ENCODE peak calls at places on chromosomes 2 and 18, in nine cellular contexts. K is fibroblast of mammary gland, O is fibroblast of villous mesenchyme, F is A549, N is A673, V is GM12865, R is OCI-LY7, D is body of pancreas, L is retinal pigment epithelial cell. J is an unnamed sample.

GRCh38 chr2:68292108-68292710 is 27.5 kb downstream of the CNRIP1 start:
- DNase-seq in K (peak), O (peak), F (peak), N (peak), V (peak), R (peak), D (peak), L (no peak), J (peak)

GRCh38 chr2:240672701-240673190 is 9.9 kb downstream of the AQP12B start:
- DNase-seq in K (no peak), O (no peak), F (no peak), N (no peak), V (no peak), R (no peak), D (no peak), L (no peak), J (no peak)

GRCh38 chr18:39487932-39488331 is 1922.3 kb upstream of the CELF4 start:
- DNase-seq in K (no peak), O (no peak), F (no peak), N (no peak), V (no peak), R (no peak), D (no peak), L (no peak), J (no peak)

GRCh38 chr2:69741281-69742169 is at the start of gene ANXA4:
- DNase-seq in K (peak), O (peak), F (peak), N (peak), V (peak), R (peak), D (peak), L (peak), J (peak)

GRCh38 chr2:176464886-176465564 is 195.8 kb downstream of the MTX2 start:
- DNase-seq in K (no peak), O (no peak), F (no peak), N (peak), V (peak), R (no peak), D (no peak), L (no peak), J (no peak)

GRCh38 chr2:177740718-177741117 is 331.9 kb downstream of the PDE11A start:
- DNase-seq in K (peak), O (peak), F (no peak), N (no peak), V (no peak), R (no peak), D (no peak), L (no peak), J (no peak)

GRCh38 chr2:70981866-70982810 is 3.7 kb downstream of the ANKRD53 start:
- DNase-seq in K (no peak), O (no peak), F (no peak), N (no peak), V (no peak), R (no peak), D (no peak), L (no peak), J (no peak)

GRCh38 chr18:50973367-50974126 is 5.7 kb downstream of the ELAC1 start:
- DNase-seq in K (peak), O (peak), F (peak), N (no peak), V (no peak), R (no peak), D (peak), L (peak), J (no peak)

GRCh38 chr2:138432971-138433370 is 68.6 kb upstream of the SPOPL start:
- DNase-seq in K (peak), O (no peak), F (no peak), N (no peak), V (peak), R (no peak), D (no peak), L (no peak), J (no peak)

GRCh38 chr2:138622606-138623005 is 121.0 kb downstream of the SPOPL start:
- DNase-seq in K (no peak), O (no peak), F (no peak), N (no peak), V (no peak), R (no peak), D (no peak), L (no peak), J (no peak)

GRCh38 chr18:34280653-34281052 is 55.9 kb upstream of the NOL4 start:
- DNase-seq in K (no peak), O (no peak), F (no peak), N (no peak), V (no peak), R (no peak), D (no peak), L (no peak), J (no peak)

GRCh38 chr2:207491086-207491485 is 38.7 kb upstream of the CREB1 start:
- DNase-seq in K (no peak), O (peak), F (no peak), N (no peak), V (no peak), R (no peak), D (no peak), L (no peak), J (no peak)

GRCh38 chr18:53944721-53945120 is 279.7 kb downstream of the MBD2 start:
- DNase-seq in K (peak), O (no peak), F (peak), N (no peak), V (peak), R (no peak), D (no peak), L (no peak), J (peak)

GRCh38 chr2:49770919-49771318 is 616.6 kb upstream of the FSHR start:
- DNase-seq in K (peak), O (no peak), F (peak), N (peak), V (peak), R (no peak), D (peak), L (peak), J (no peak)

GRCh38 chr18:13680612-13681011 is 45.7 kb downstream of the FAM210A start:
- DNase-seq in K (peak), O (peak), F (peak), N (no peak), V (peak), R (no peak), D (no peak), L (no peak), J (no peak)

GRCh38 chr2:196516541-196516940 is 123.0 kb upstream of the CCDC150 start:
- DNase-seq in K (peak), O (no peak), F (no peak), N (no peak), V (no peak), R (no peak), D (no peak), L (no peak), J (no peak)

GRCh38 chr2:230712443-230713330 is at the start of gene CAB39:
- DNase-seq in K (peak), O (peak), F (peak), N (peak), V (peak), R (peak), D (peak), L (peak), J (peak)

GRCh38 chr18:50096766-50097435 is 98.0 kb downstream of the MYO5B start:
- DNase-seq in K (no peak), O (no peak), F (no peak), N (no peak), V (no peak), R (no peak), D (peak), L (no peak), J (no peak)

GRCh38 chr18:31819106-31819924 is 58.6 kb upstream of the SLC25A52 start:
- DNase-seq in K (peak), O (peak), F (peak), N (peak), V (peak), R (peak), D (no peak), L (peak), J (no peak)

GRCh38 chr2:17479875-17480274 is 38.4 kb downstream of the RAD51AP2 start:
- DNase-seq in K (peak), O (peak), F (no peak), N (no peak), V (no peak), R (no peak), D (no peak), L (peak), J (no peak)

GRCh38 chr2:176652300-176653182 is 383.3 kb downstream of the MTX2 start:
- DNase-seq in K (peak), O (peak), F (peak), N (peak), V (peak), R (peak), D (peak), L (no peak), J (no peak)

GRCh38 chr2:215352602-215353001 is 40.7 kb downstream of the ATIC start:
- DNase-seq in K (no peak), O (no peak), F (no peak), N (no peak), V (no peak), R (no peak), D (no peak), L (no peak), J (no peak)

GRCh38 chr2:57399061-57399460 is 647.5 kb upstream of the VRK2 start:
- DNase-seq in K (no peak), O (no peak), F (no peak), N (no peak), V (no peak), R (no peak), D (no peak), L (no peak), J (no peak)

GRCh38 chr18:77557030-77557429 is 307.4 kb downstream of the GALR1 start:
- DNase-seq in K (peak), O (no peak), F (no peak), N (no peak), V (no peak), R (no peak), D (no peak), L (no peak), J (no peak)

GRCh38 chr2:241289053-241289452 is 26.4 kb downstream of the HDLBP start:
- DNase-seq in K (no peak), O (no peak), F (no peak), N (no peak), V (no peak), R (no peak), D (no peak), L (no peak), J (no peak)

GRCh38 chr18:76232010-76232409 is 263.0 kb downstream of the ZNF516 start:
- DNase-seq in K (no peak), O (no peak), F (no peak), N (no peak), V (no peak), R (no peak), D (no peak), L (no peak), J (no peak)

GRCh38 chr2:138071720-138072719 is 107.7 kb downstream of the HNMT start:
- DNase-seq in K (no peak), O (peak), F (peak), N (no peak), V (no peak), R (no peak), D (no peak), L (peak), J (no peak)

DNA sequence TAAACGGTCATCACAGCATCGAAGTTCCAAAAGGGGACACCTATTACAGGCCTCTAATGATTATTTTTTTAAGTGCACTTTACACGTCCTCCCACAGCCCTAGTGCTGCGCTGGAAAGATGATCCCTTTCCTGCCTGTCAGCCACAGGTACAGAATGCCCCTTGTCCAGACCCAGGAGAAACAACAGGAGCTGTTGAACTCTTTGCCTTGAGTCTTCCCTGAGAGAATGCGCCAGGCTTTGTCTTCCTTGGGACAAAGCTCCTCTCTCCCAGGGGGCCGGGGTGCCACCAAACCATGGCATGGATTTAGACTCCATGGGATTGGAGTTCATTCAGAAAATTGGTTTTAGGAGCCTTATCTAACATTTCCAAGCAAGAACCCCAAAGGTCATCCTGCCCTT is 319.0 kb upstream of the SOX11 start:
- DNase-seq in K (no peak), O (no peak), F (no peak), N (peak), V (no peak), R (no peak), D (no peak), L (no peak), J (no peak)
- H3K4me3 ChIP-seq in K (no peak), O (no peak), F (no peak), N (peak), V (no peak), R (no peak), D (no peak), L (peak), J (no peak)

GRCh38 chr2:108594132-108594981 is 60.1 kb downstream of the LIMS1 start:
- DNase-seq in K (peak), O (peak), F (peak), N (peak), V (peak), R (no peak), D (peak), L (peak), J (peak)

GRCh38 chr2:108594982-108595464 is 60.8 kb downstream of the LIMS1 start:
- DNase-seq in K (peak), O (peak), F (peak), N (no peak), V (peak), R (no peak), D (peak), L (no peak), J (no peak)

GRCh38 chr2:108591163-108591562 is 56.9 kb downstream of the LIMS1 start:
- DNase-seq in K (no peak), O (no peak), F (no peak), N (no peak), V (peak), R (no peak), D (peak), L (no peak), J (no peak)

GRCh38 chr2:108589786-108590185 is 55.5 kb downstream of the LIMS1 start:
- DNase-seq in K (no peak), O (no peak), F (no peak), N (no peak), V (no peak), R (no peak), D (no peak), L (no peak), J (no peak)

GRCh38 chr2:108593547-108594098 is 59.4 kb downstream of the LIMS1 start:
- DNase-seq in K (peak), O (peak), F (peak), N (no peak), V (no peak), R (no peak), D (no peak), L (peak), J (no peak)
- TF ChIP-seq CTCF in K (no peak), O (peak), F (no peak), N (no peak), V (no peak), R (peak), D (no peak), L (no peak), J (no peak)

GRCh38 chr18:79798999-79799370 is 1.2 kb downstream of the KCNG2 start:
- DNase-seq in K (no peak), O (peak), F (no peak), N (no peak), V (no peak), R (no peak), D (no peak), L (no peak), J (no peak)

GRCh38 chr18:79797518-79798345 is at the start of gene KCNG2:
- DNase-seq in K (peak), O (no peak), F (peak), N (peak), V (peak), R (no peak), D (no peak), L (no peak), J (no peak)

GRCh38 chr18:79799619-79800352 is 2.0 kb downstream of the KCNG2 start:
- DNase-seq in K (no peak), O (no peak), F (no peak), N (no peak), V (no peak), R (peak), D (no peak), L (no peak), J (no peak)

GRCh38 chr18:79796531-79797390 is 977 bp upstream of the KCNG2 start:
- DNase-seq in K (peak), O (no peak), F (no peak), N (peak), V (no peak), R (no peak), D (no peak), L (no peak), J (no peak)

GRCh38 chr18:79798346-79798998 is 734 bp downstream of the KCNG2 start:
- DNase-seq in K (no peak), O (no peak), F (no peak), N (no peak), V (no peak), R (no peak), D (no peak), L (no peak), J (no peak)
- H3K4me3 ChIP-seq in K (peak), O (peak), F (peak), N (peak), V (no peak), R (no peak), D (no peak), L (no peak), J (no peak)

DNA sequence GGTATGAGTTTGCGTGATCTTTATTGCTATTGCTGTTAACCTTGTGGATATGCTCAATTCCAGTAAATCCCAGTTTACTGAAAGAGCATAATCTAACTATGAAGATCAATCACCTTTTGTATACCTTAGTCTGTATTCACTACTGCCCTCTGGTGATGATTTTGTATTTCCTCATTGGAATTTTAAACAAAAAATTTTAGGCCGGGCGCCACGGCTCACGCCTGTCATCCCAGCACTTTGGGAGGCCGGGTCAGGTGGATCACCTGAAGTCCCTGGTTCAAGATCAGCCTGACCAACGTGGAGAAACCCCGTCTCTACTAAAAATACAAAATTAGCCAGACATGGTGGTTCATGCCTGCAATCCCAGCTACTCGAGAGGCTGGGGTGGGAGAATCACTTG is 5.1 kb downstream of the COMMD1 start:
- DNase-seq in K (peak), O (peak), F (no peak), N (peak), V (no peak), R (peak), D (no peak), L (no peak), J (no peak)
- TF ChIP-seq CTCF in K (peak), O (peak), F (peak), N (peak), V (no peak), R (peak), D (peak), L (peak), J (peak)

GRCh38 chr18:25348361-25349130 is 3.4 kb downstream of the ZNF521 start:
- DNase-seq in K (no peak), O (peak), F (no peak), N (no peak), V (no peak), R (no peak), D (no peak), L (no peak), J (no peak)

GRCh38 chr18:25351280-25351772 is 640 bp downstream of the ZNF521 start:
- DNase-seq in K (no peak), O (no peak), F (no peak), N (no peak), V (no peak), R (no peak), D (no peak), L (no peak), J (no peak)

GRCh38 chr18:25350561-25351201 is 1.3 kb downstream of the ZNF521 start:
- DNase-seq in K (peak), O (peak), F (no peak), N (peak), V (peak), R (peak), D (no peak), L (no peak), J (peak)

GRCh38 chr18:25349926-25350560 is 1.9 kb downstream of the ZNF521 start:
- DNase-seq in K (no peak), O (peak), F (no peak), N (no peak), V (no peak), R (no peak), D (no peak), L (no peak), J (no peak)

GRCh38 chr18:25349131-25349925 is 2.6 kb downstream of the ZNF521 start:
- DNase-seq in K (peak), O (peak), F (no peak), N (no peak), V (no peak), R (no peak), D (no peak), L (no peak), J (no peak)
- H3K4me3 ChIP-seq in K (peak), O (peak), F (peak), N (no peak), V (no peak), R (peak), D (no peak), L (peak), J (no peak)

GRCh38 chr2:36322108-36322507 is 33.5 kb upstream of the CRIM1 start:
- DNase-seq in K (peak), O (peak), F (peak), N (peak), V (no peak), R (no peak), D (peak), L (peak), J (no peak)
- TF ChIP-seq CTCF in K (peak), O (peak), F (peak), N (peak), V (peak), R (peak), D (peak), L (peak), J (peak)

GRCh38 chr2:66531156-66531555 is 96.2 kb downstream of the MEIS1 start:
- DNase-seq in K (peak), O (no peak), F (no peak), N (no peak), V (no peak), R (no peak), D (no peak), L (no peak), J (no peak)
- H3K4me3 ChIP-seq in K (no peak), O (no peak), F (no peak), N (no peak), V (no peak), R (no peak), D (no peak), L (no peak), J (no peak)

DNA sequence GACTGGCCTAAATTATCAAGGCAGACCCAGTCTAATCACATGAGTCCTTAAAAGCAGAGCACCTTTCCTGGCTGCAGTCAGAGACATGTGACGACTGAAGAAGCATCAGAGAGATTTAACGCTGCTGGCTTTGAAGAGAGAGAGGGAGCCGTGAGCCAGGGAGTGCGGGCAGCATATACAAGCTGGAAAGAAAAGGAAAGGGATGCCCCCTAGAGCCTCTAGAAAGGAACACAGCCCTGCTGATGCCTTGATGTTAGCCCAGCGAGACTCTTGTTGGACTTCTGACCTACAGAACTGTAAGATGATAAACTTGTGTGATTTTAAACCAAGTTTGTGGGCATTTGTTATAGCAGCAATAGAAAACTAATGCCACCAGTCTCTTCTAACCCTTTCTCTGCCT is 58.1 kb downstream of the HEATR5B start:
- DNase-seq in K (peak), O (peak), F (peak), N (peak), V (peak), R (peak), D (no peak), L (no peak), J (no peak)
- TF ChIP-seq CTCF in K (peak), O (peak), F (peak), N (peak), V (peak), R (peak), D (no peak), L (peak), J (peak)

J was measured in GM06990.